ENCODE peak calls at places on chromosomes 6 and 20, in seven cellular contexts. I, U, O, Y, W, V and B are unnamed samples.
A peak's percentile ranks its signal among the peaks of the same experiment; 100 is the strongest.

GRCh38 chr6:42970859-42971612 is 7.9 kb downstream of the PEX6 start:
- DNase-seq in I (no peak), U (no peak), O (no peak), Y (no peak), W (no peak), V (no peak), B (no peak)

GRCh38 chr6:90284236-90284744 is 12.4 kb downstream of the BACH2 start:
- DNase-seq in I (no peak), U (no peak), O (no peak), Y (no peak), W (no peak), V (peak; percentile 32), B (no peak)

GRCh38 chr6:40630046-40630445 is 42.9 kb upstream of the LRFN2 start:
- DNase-seq in I (no peak), U (no peak), O (no peak), Y (no peak), W (peak; percentile 20), V (no peak), B (no peak)

GRCh38 chr20:33811763-33812672 is 870 bp downstream of the CHMP4B start:
- DNase-seq in I (no peak), U (peak; percentile 10), O (peak; percentile 81), Y (no peak), W (peak; percentile 36), V (peak; percentile 71), B (peak; percentile 95)

GRCh38 chr20:47438464-47439381 is 63.0 kb upstream of the NCOA3 start:
- DNase-seq in I (no peak), U (no peak), O (no peak), Y (no peak), W (no peak), V (no peak), B (peak; percentile 59)

GRCh38 chr20:24580006-24580405 is 110.6 kb downstream of the SYNDIG1 start:
- DNase-seq in I (no peak), U (no peak), O (no peak), Y (no peak), W (no peak), V (no peak), B (no peak)

GRCh38 chr20:1418335-1418734 is 25.5 kb upstream of the FKBP1A start:
- DNase-seq in I (no peak), U (no peak), O (no peak), Y (no peak), W (no peak), V (no peak), B (no peak)

GRCh38 chr6:121849477-121849876 is 414.0 kb downstream of the GJA1 start:
- DNase-seq in I (peak; percentile 85), U (no peak), O (peak; percentile 59), Y (no peak), W (peak; percentile 46), V (no peak), B (no peak)

GRCh38 chr20:2418388-2418787 is 37.7 kb downstream of the TGM6 start:
- DNase-seq in I (no peak), U (no peak), O (no peak), Y (no peak), W (no peak), V (no peak), B (no peak)

GRCh38 chr20:32661820-32662528 is 11.8 kb downstream of the C20orf203 start:
- DNase-seq in I (no peak), U (no peak), O (no peak), Y (no peak), W (no peak), V (no peak), B (no peak)

GRCh38 chr6:34051339-34051919 is 94.5 kb downstream of the GRM4 start:
- DNase-seq in I (no peak), U (no peak), O (no peak), Y (no peak), W (no peak), V (no peak), B (no peak)